ENCODE peak calls at places on chromosomes 16 and 17, in four cellular contexts. G is breast epithelium, T is progenitor cell of endocrine pancreas, M is dorsolateral prefrontal cortex. P is an unnamed sample.

GRCh38 chr17:16463341-16464000 is 28.5 kb downstream of the LRRC75A start:
- DNase-seq in G (no peak), T (no peak), M (peak; percentile 63), P (no peak)

GRCh38 chr17:49556183-49556943 is 19.3 kb upstream of the NXPH3 start:
- DNase-seq in G (peak; percentile 80), T (peak; percentile 90), M (peak; percentile 89), P (peak; percentile 94)

GRCh38 chr17:73396429-73397277 is 84.9 kb upstream of the CDC42EP4 start:
- DNase-seq in T (no peak), M (no peak), G (no peak), P (no peak)

GRCh38 chr17:18009609-18010420 is 29.2 kb downstream of the ATPAF2 start:
- DNase-seq in M (no peak), T (no peak), G (no peak), P (no peak)

GRCh38 chr17:43694081-43694870 is 32.6 kb upstream of the MEOX1 start:
- DNase-seq in G (peak; percentile 69), T (peak; percentile 69), M (peak; percentile 76), P (peak; percentile 81)

GRCh38 chr17:43766413-43767052 is 7.9 kb upstream of the SOST start:
- DNase-seq in G (peak; percentile 69), T (no peak), M (peak; percentile 63), P (no peak)

GRCh38 chr17:16287563-16288027 is 65.7 kb downstream of the CENPV start:
- DNase-seq in T (no peak), G (no peak), M (no peak), P (no peak)

GRCh38 chr16:82917886-82918595 is 291.3 kb downstream of the CDH13 start:
- DNase-seq in T (no peak), M (no peak), G (no peak), P (no peak)

GRCh38 chr16:11851301-11852091 is at the start of gene RSL1D1:
- DNase-seq in G (peak; percentile 90), T (peak; percentile 87), M (peak; percentile 96), P (peak; percentile 96)

GRCh38 chr17:27244481-27245223 is 49.3 kb upstream of the WSB1 start:
- DNase-seq in T (no peak), G (no peak), M (no peak), P (no peak)

GRCh38 chr16:53098526-53099317 is 43.9 kb downstream of the CHD9 start:
- DNase-seq in T (no peak), G (peak; percentile 59), M (peak; percentile 76), P (no peak)

GRCh38 chr16:57258226-57258909 is 13.3 kb downstream of the ARL2BP start:
- DNase-seq in T (no peak), M (no peak), G (no peak), P (no peak)

GRCh38 chr17:75693500-75694481 is 26.7 kb downstream of the SAP30BP start:
- DNase-seq in M (peak; percentile 89), G (peak; percentile 84), T (no peak), P (no peak)

GRCh38 chr17:69539781-69540319 is 125.4 kb downstream of the MAP2K6 start:
- DNase-seq in T (no peak), M (no peak), G (no peak), P (no peak)

GRCh38 chr17:63116228-63116627 is 150.2 kb downstream of the TANC2 start:
- DNase-seq in M (no peak), T (no peak), G (no peak), P (no peak)

GRCh38 chr17:78852709-78853111 is 12.1 kb upstream of the USP36 start:
- DNase-seq in T (no peak), G (no peak), M (no peak), P (no peak)
- TF ChIP-seq CTCF in T (no peak), G (no peak), M (no peak), P (no peak)

GRCh38 chr16:64950262-64950661 is 171.6 kb downstream of the CDH11 start:
- DNase-seq in M (no peak), T (no peak), G (no peak), P (no peak)
- TF ChIP-seq CTCF in M (no peak), T (peak; percentile 19), G (no peak), P (peak; percentile 57)

GRCh38 chr16:81061307-81061640 is 15.8 kb downstream of the C16orf46 start:
- DNase-seq in M (no peak), T (no peak), G (no peak), P (no peak)
- TF ChIP-seq CTCF in M (no peak), T (no peak), G (no peak), P (no peak)

GRCh38 chr17:29294580-29294900 is 592 bp upstream of the NUFIP2 start:
- DNase-seq in T (no peak), M (no peak), G (no peak), P (no peak)

GRCh38 chr17:29291163-29291752 is 2.7 kb downstream of the NUFIP2 start:
- DNase-seq in G (no peak), T (no peak), M (no peak), P (no peak)

GRCh38 chr17:29292071-29292991 is 1.6 kb downstream of the NUFIP2 start:
- DNase-seq in T (peak; percentile 31), G (peak; percentile 55), M (peak; percentile 62), P (no peak)

GRCh38 chr17:29293890-29294579 is at the start of gene NUFIP2:
- DNase-seq in G (peak; percentile 99), T (peak; percentile 96), M (peak; percentile 99), P (peak; percentile 98)

GRCh38 chr17:29292992-29293889 is 707 bp downstream of the NUFIP2 start:
- DNase-seq in M (peak; percentile 71), G (peak; percentile 56), T (peak; percentile 57), P (peak; percentile 80)
- TF ChIP-seq CTCF in M (no peak), G (no peak), T (no peak), P (no peak)

DNA sequence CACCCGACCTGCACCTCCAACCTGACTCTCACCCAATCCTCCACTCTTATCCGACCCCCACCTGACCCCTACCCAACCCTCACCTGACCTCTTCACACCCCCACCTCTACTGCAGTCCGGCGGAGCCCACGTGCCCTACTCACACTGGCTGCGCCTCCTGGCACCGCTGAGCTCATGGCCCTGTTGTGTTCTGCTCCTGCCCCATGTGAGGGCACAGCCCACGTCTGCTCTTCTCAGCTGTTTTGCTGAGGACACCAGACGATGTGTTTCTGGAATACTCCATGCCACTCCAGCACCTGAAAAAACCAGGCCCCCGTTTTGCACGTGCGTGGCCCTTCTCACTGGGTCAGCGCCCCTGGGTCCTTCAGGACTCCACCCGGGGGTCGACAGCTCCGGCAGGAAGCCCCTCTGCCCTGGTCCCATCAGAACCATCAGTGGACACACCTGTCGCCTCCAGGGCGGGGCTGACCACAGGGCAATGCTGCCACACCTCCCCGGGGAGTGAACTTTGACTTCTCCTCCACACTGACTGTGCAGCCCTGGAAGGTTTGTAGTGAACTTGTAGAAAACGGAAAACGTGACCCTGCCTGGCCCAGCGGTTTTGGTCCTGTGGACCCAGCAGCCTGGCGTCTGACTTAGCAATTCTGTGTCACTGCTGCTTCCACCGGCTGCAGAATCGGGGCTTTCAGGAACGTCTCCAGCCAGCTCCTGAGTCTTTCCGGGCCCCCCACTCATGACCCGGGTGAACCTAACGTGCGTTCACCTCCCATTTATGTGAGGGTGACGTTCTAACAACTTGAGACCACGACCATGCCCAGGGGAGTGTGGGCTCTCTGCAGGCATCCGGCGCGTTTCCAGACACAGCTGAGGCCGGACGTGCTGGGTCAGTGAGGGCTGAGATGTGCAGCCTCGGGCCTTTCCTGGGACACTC is 5.7 kb upstream of the RAB40B start:
- DNase-seq in M (no peak), T (no peak), G (no peak), P (no peak)
- TF ChIP-seq CTCF in M (no peak), T (no peak), G (no peak), P (no peak)

GRCh38 chr16:3793161-3793576 is 75.8 kb upstream of the TRAP1 start:
- DNase-seq in G (no peak), M (no peak), T (no peak), P (no peak)
- TF ChIP-seq CTCF in G (no peak), M (no peak), T (no peak), P (no peak)

GRCh38 chr17:48211787-48212186 is 104.2 kb downstream of the SNX11 start:
- DNase-seq in T (no peak), M (no peak), G (no peak), P (no peak)

GRCh38 chr17:48211011-48211410 is 103.4 kb downstream of the SNX11 start:
- DNase-seq in M (no peak), G (no peak), T (no peak), P (no peak)

GRCh38 chr17:48219605-48220004 is 112.0 kb downstream of the SNX11 start:
- DNase-seq in T (no peak), G (no peak), M (no peak), P (no peak)

GRCh38 chr17:48213797-48214196 is 106.2 kb downstream of the SNX11 start:
- DNase-seq in G (no peak), M (no peak), T (no peak), P (no peak)

GRCh38 chr17:48215583-48216139 is 108.1 kb downstream of the SNX11 start:
- DNase-seq in T (no peak), M (no peak), G (no peak), P (no peak)
- TF ChIP-seq CTCF in T (peak; percentile 48), M (peak; percentile 31), G (peak; percentile 24), P (peak; percentile 75)

DNA sequence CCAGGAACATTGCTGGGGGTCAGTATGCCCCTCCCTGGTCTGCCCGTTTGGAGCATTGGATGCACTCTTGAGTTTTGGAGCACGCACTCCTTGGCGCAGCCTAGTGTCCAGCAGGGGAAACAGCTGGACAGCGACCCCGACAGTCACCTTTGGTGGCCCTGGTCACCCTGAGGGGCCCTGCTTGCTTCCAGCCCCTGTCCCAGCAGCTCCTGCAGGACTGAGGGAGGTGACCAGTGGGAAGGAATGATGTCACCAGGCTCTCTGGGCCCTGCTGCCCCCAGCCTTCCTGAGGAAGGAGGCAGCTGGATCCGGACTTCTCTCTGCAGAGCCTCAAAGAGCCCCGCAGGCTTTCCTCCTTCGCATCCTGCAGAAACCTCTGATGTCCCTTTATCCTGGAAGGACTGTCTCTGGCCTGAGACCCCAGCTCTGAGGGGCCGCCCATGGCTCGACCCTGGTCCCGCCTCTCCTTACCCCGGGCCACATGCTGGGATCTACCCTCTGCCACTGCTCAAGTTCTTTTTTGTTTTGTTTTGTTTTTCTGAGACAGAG is 11.8 kb downstream of the ZSCAN10 start:
- DNase-seq in T (no peak), M (no peak), G (no peak), P (no peak)
- TF ChIP-seq CTCF in T (peak; percentile 23), M (peak; percentile 7), G (no peak), P (peak; percentile 38)

P was measured in type B pancreatic cell.